ENCODE peak calls at places on chromosomes 5 and 9, in seven cellular contexts. One of them, this sample, is unnamed.

GRCh38 chr5:71830626-71831539 is 111.8 kb downstream of the CARTPT start:
- DNase-seq in T-cell: no peak
- DNase-seq in EH: peak; percentile 92
- DNase-seq in Peyer's patch: no peak
- DNase-seq in psoas muscle: peak; percentile 61
- DNase-seq in cardiac muscle cell: peak; percentile 92
- DNase-seq in fibroblast of gingiva: peak; percentile 91
- DNase-seq in this sample: peak; percentile 51

GRCh38 chr5:86143837-86144236 is 473.9 kb upstream of the COX7C start:
- DNase-seq in T-cell: no peak
- DNase-seq in cardiac muscle cell: no peak
- DNase-seq in Peyer's patch: no peak
- DNase-seq in EH: no peak
- DNase-seq in fibroblast of gingiva: no peak
- DNase-seq in psoas muscle: no peak
- DNase-seq in this sample: peak; percentile 33

GRCh38 chr9:113548221-113549041 is 84.9 kb downstream of the RGS3 start:
- DNase-seq in EH: peak; percentile 47
- DNase-seq in cardiac muscle cell: peak; percentile 91
- DNase-seq in psoas muscle: peak; percentile 78
- DNase-seq in Peyer's patch: no peak
- DNase-seq in fibroblast of gingiva: peak; percentile 23
- DNase-seq in T-cell: no peak
- DNase-seq in this sample: peak; percentile 54

GRCh38 chr9:78196258-78196657 is 39.6 kb upstream of the CEP78 start:
- DNase-seq in T-cell: no peak
- DNase-seq in cardiac muscle cell: no peak
- DNase-seq in Peyer's patch: no peak
- DNase-seq in psoas muscle: no peak
- DNase-seq in EH: no peak
- DNase-seq in fibroblast of gingiva: no peak
- DNase-seq in this sample: no peak

GRCh38 chr5:90968319-90968718 is 409.7 kb downstream of the ADGRV1 start:
- DNase-seq in fibroblast of gingiva: peak; percentile 34
- DNase-seq in cardiac muscle cell: peak; percentile 47
- DNase-seq in EH: no peak
- DNase-seq in psoas muscle: no peak
- DNase-seq in Peyer's patch: no peak
- DNase-seq in T-cell: no peak
- DNase-seq in this sample: no peak

GRCh38 chr5:173089581-173089980 is 33.4 kb downstream of the CREBRF start:
- DNase-seq in Peyer's patch: no peak
- DNase-seq in T-cell: no peak
- DNase-seq in EH: peak; percentile 82
- DNase-seq in psoas muscle: no peak
- DNase-seq in fibroblast of gingiva: no peak
- DNase-seq in cardiac muscle cell: peak; percentile 54
- DNase-seq in this sample: no peak

GRCh38 chr9:68523367-68523936 is 17.2 kb downstream of the TMEM252 start:
- DNase-seq in psoas muscle: no peak
- DNase-seq in cardiac muscle cell: no peak
- DNase-seq in T-cell: no peak
- DNase-seq in Peyer's patch: no peak
- DNase-seq in fibroblast of gingiva: no peak
- DNase-seq in EH: no peak
- DNase-seq in this sample: no peak

GRCh38 chr9:134625361-134626140 is 16.1 kb upstream of the COL5A1 start:
- DNase-seq in cardiac muscle cell: peak; percentile 83
- DNase-seq in fibroblast of gingiva: peak; percentile 36
- DNase-seq in EH: peak; percentile 49
- DNase-seq in Peyer's patch: no peak
- DNase-seq in psoas muscle: no peak
- DNase-seq in T-cell: no peak
- DNase-seq in this sample: no peak

GRCh38 chr9:38293022-38293421 is 99.5 kb upstream of the ALDH1B1 start:
- DNase-seq in EH: no peak
- DNase-seq in fibroblast of gingiva: no peak
- DNase-seq in psoas muscle: no peak
- DNase-seq in cardiac muscle cell: no peak
- DNase-seq in T-cell: no peak
- DNase-seq in Peyer's patch: no peak
- DNase-seq in this sample: no peak

GRCh38 chr9:81787747-81788632 is 98.6 kb upstream of the TLE1 start:
- DNase-seq in fibroblast of gingiva: peak; percentile 96
- DNase-seq in cardiac muscle cell: peak; percentile 98
- DNase-seq in psoas muscle: peak; percentile 47
- DNase-seq in T-cell: no peak
- DNase-seq in Peyer's patch: no peak
- DNase-seq in EH: peak; percentile 96
- DNase-seq in this sample: peak; percentile 31

GRCh38 chr5:132905938-132906337 is 32.5 kb downstream of the LEAP2 start:
- DNase-seq in fibroblast of gingiva: peak; percentile 82
- DNase-seq in psoas muscle: no peak
- DNase-seq in EH: peak; percentile 13
- DNase-seq in T-cell: no peak
- DNase-seq in Peyer's patch: no peak
- DNase-seq in cardiac muscle cell: peak; percentile 54
- DNase-seq in this sample: no peak

GRCh38 chr9:20989923-20990341 is 41.5 kb downstream of the HACD4 start:
- DNase-seq in cardiac muscle cell: no peak
- DNase-seq in EH: no peak
- DNase-seq in fibroblast of gingiva: no peak
- DNase-seq in T-cell: no peak
- DNase-seq in Peyer's patch: no peak
- DNase-seq in psoas muscle: peak; percentile 29
- DNase-seq in this sample: peak; percentile 32

GRCh38 chr5:119792154-119792799 is 162.9 kb downstream of the FAM170A start:
- DNase-seq in fibroblast of gingiva: no peak
- DNase-seq in cardiac muscle cell: no peak
- DNase-seq in T-cell: no peak
- DNase-seq in psoas muscle: no peak
- DNase-seq in Peyer's patch: no peak
- DNase-seq in EH: no peak
- DNase-seq in this sample: no peak

GRCh38 chr9:21831841-21832509 is 29.5 kb downstream of the MTAP start:
- DNase-seq in cardiac muscle cell: peak; percentile 78
- DNase-seq in Peyer's patch: no peak
- DNase-seq in EH: peak; percentile 88
- DNase-seq in fibroblast of gingiva: peak; percentile 51
- DNase-seq in T-cell: no peak
- DNase-seq in psoas muscle: no peak
- DNase-seq in this sample: no peak

GRCh38 chr9:17003576-17004240 is 131.1 kb upstream of the CNTLN start:
- DNase-seq in Peyer's patch: no peak
- DNase-seq in EH: peak; percentile 68
- DNase-seq in cardiac muscle cell: peak; percentile 67
- DNase-seq in psoas muscle: no peak
- DNase-seq in T-cell: no peak
- DNase-seq in fibroblast of gingiva: peak; percentile 78
- DNase-seq in this sample: no peak

GRCh38 chr9:84791608-84792007 is 122.1 kb downstream of the NTRK2 start:
- DNase-seq in fibroblast of gingiva: no peak
- DNase-seq in EH: peak; percentile 89
- DNase-seq in psoas muscle: no peak
- DNase-seq in T-cell: no peak
- DNase-seq in Peyer's patch: no peak
- DNase-seq in cardiac muscle cell: no peak
- DNase-seq in this sample: no peak

GRCh38 chr9:69173891-69174644 is at the start of gene TJP2:
- DNase-seq in fibroblast of gingiva: peak; percentile 64
- DNase-seq in T-cell: peak; percentile 20
- DNase-seq in Peyer's patch: peak; percentile 27
- DNase-seq in EH: peak; percentile 71
- DNase-seq in psoas muscle: peak; percentile 82
- DNase-seq in cardiac muscle cell: peak; percentile 85
- DNase-seq in this sample: peak; percentile 73

GRCh38 chr5:78738693-78739300 is 90.2 kb upstream of the LHFPL2 start:
- DNase-seq in cardiac muscle cell: no peak
- DNase-seq in Peyer's patch: no peak
- DNase-seq in fibroblast of gingiva: no peak
- DNase-seq in psoas muscle: no peak
- DNase-seq in T-cell: no peak
- DNase-seq in EH: no peak
- DNase-seq in this sample: peak; percentile 42

GRCh38 chr5:14447958-14448881 is 133.4 kb upstream of the OTULINL start:
- DNase-seq in cardiac muscle cell: peak; percentile 84
- DNase-seq in psoas muscle: no peak
- DNase-seq in fibroblast of gingiva: peak; percentile 84
- DNase-seq in T-cell: no peak
- DNase-seq in Peyer's patch: no peak
- DNase-seq in EH: peak; percentile 60
- DNase-seq in this sample: no peak

GRCh38 chr9:84397822-84398221 is 57.3 kb upstream of the SLC28A3 start:
- DNase-seq in EH: peak; percentile 79
- DNase-seq in psoas muscle: no peak
- DNase-seq in Peyer's patch: no peak
- DNase-seq in fibroblast of gingiva: peak; percentile 71
- DNase-seq in cardiac muscle cell: peak; percentile 60
- DNase-seq in T-cell: no peak
- DNase-seq in this sample: no peak

GRCh38 chr9:87039809-87040392 is 92.6 kb upstream of the GAS1 start:
- DNase-seq in cardiac muscle cell: peak; percentile 44
- DNase-seq in EH: peak; percentile 78
- DNase-seq in Peyer's patch: no peak
- DNase-seq in fibroblast of gingiva: no peak
- DNase-seq in T-cell: no peak
- DNase-seq in psoas muscle: no peak
- DNase-seq in this sample: no peak

GRCh38 chr5:59164041-59164830 is 581.4 kb downstream of the RAB3C start:
- DNase-seq in cardiac muscle cell: no peak
- DNase-seq in T-cell: no peak
- DNase-seq in fibroblast of gingiva: peak; percentile 88
- DNase-seq in Peyer's patch: no peak
- DNase-seq in psoas muscle: no peak
- DNase-seq in EH: peak; percentile 69
- DNase-seq in this sample: no peak

GRCh38 chr5:93621340-93621872 is 38.4 kb downstream of the NR2F1 start:
- DNase-seq in T-cell: no peak
- DNase-seq in psoas muscle: peak; percentile 79
- DNase-seq in Peyer's patch: no peak
- DNase-seq in fibroblast of gingiva: peak; percentile 67
- DNase-seq in EH: peak; percentile 63
- DNase-seq in cardiac muscle cell: peak; percentile 81
- DNase-seq in this sample: peak; percentile 83

GRCh38 chr9:124284237-124284831 is 26.6 kb downstream of the NEK6 start:
- DNase-seq in fibroblast of gingiva: no peak
- DNase-seq in psoas muscle: no peak
- DNase-seq in Peyer's patch: no peak
- DNase-seq in cardiac muscle cell: peak; percentile 57
- DNase-seq in T-cell: no peak
- DNase-seq in EH: no peak
- DNase-seq in this sample: no peak

GRCh38 chr5:83265318-83265717 is 188.0 kb downstream of the XRCC4 start:
- DNase-seq in cardiac muscle cell: peak; percentile 32
- DNase-seq in EH: peak; percentile 57
- DNase-seq in T-cell: no peak
- DNase-seq in Peyer's patch: no peak
- DNase-seq in fibroblast of gingiva: peak; percentile 25
- DNase-seq in psoas muscle: no peak
- DNase-seq in this sample: no peak

GRCh38 chr5:174145821-174146220 is 100.3 kb downstream of the NSG2 start:
- DNase-seq in T-cell: no peak
- DNase-seq in fibroblast of gingiva: no peak
- DNase-seq in psoas muscle: no peak
- DNase-seq in cardiac muscle cell: peak; percentile 8
- DNase-seq in Peyer's patch: no peak
- DNase-seq in EH: peak; percentile 35
- DNase-seq in this sample: no peak

GRCh38 chr5:103624035-103624461 is 61.5 kb upstream of the NUDT12 start:
- DNase-seq in cardiac muscle cell: peak; percentile 91
- DNase-seq in Peyer's patch: no peak
- DNase-seq in EH: peak; percentile 32
- DNase-seq in psoas muscle: no peak
- DNase-seq in T-cell: no peak
- DNase-seq in fibroblast of gingiva: peak; percentile 74
- DNase-seq in this sample: no peak

GRCh38 chr5:98770911-98771322 is 2.5 kb upstream of the RGMB start:
- DNase-seq in cardiac muscle cell: peak; percentile 50
- DNase-seq in T-cell: no peak
- DNase-seq in EH: peak; percentile 59
- DNase-seq in fibroblast of gingiva: no peak
- DNase-seq in psoas muscle: no peak
- DNase-seq in Peyer's patch: no peak
- DNase-seq in this sample: no peak

GRCh38 chr5:32794086-32794485 is 83.0 kb downstream of the NPR3 start:
- DNase-seq in cardiac muscle cell: peak; percentile 27
- DNase-seq in EH: peak; percentile 64
- DNase-seq in Peyer's patch: no peak
- DNase-seq in T-cell: no peak
- DNase-seq in fibroblast of gingiva: peak; percentile 31
- DNase-seq in psoas muscle: no peak
- DNase-seq in this sample: no peak

GRCh38 chr5:98624145-98624880 is 149.2 kb upstream of the RGMB start:
- DNase-seq in psoas muscle: no peak
- DNase-seq in cardiac muscle cell: no peak
- DNase-seq in EH: peak; percentile 28
- DNase-seq in Peyer's patch: no peak
- DNase-seq in T-cell: no peak
- DNase-seq in fibroblast of gingiva: no peak
- DNase-seq in this sample: no peak

GRCh38 chr5:106171708-106172107 is 1499.0 kb downstream of the EFNA5 start:
- DNase-seq in T-cell: no peak
- DNase-seq in cardiac muscle cell: peak; percentile 14
- DNase-seq in EH: no peak
- DNase-seq in Peyer's patch: no peak
- DNase-seq in psoas muscle: no peak
- DNase-seq in fibroblast of gingiva: no peak
- DNase-seq in this sample: no peak

GRCh38 chr5:105868038-105868775 is 1802.5 kb downstream of the EFNA5 start:
- DNase-seq in EH: no peak
- DNase-seq in psoas muscle: no peak
- DNase-seq in T-cell: no peak
- DNase-seq in fibroblast of gingiva: peak; percentile 35
- DNase-seq in cardiac muscle cell: peak; percentile 5
- DNase-seq in Peyer's patch: no peak
- DNase-seq in this sample: no peak

GRCh38 chr5:136636001-136636400 is 270.7 kb upstream of the TRPC7 start:
- DNase-seq in EH: no peak
- DNase-seq in fibroblast of gingiva: no peak
- DNase-seq in T-cell: no peak
- DNase-seq in Peyer's patch: no peak
- DNase-seq in cardiac muscle cell: no peak
- DNase-seq in psoas muscle: no peak
- DNase-seq in this sample: no peak

GRCh38 chr9:94801685-94802084 is 75.2 kb downstream of the AOPEP start:
- DNase-seq in psoas muscle: no peak
- DNase-seq in EH: peak; percentile 88
- DNase-seq in fibroblast of gingiva: peak; percentile 34
- DNase-seq in Peyer's patch: no peak
- DNase-seq in T-cell: no peak
- DNase-seq in cardiac muscle cell: no peak
- DNase-seq in this sample: no peak

GRCh38 chr9:13917534-13917933 is 396.4 kb downstream of the NFIB start:
- DNase-seq in T-cell: no peak
- DNase-seq in EH: no peak
- DNase-seq in fibroblast of gingiva: no peak
- DNase-seq in Peyer's patch: no peak
- DNase-seq in psoas muscle: no peak
- DNase-seq in cardiac muscle cell: no peak
- DNase-seq in this sample: no peak